ENCODE peak calls at places on chromosomes 4 and X, in eight cellular contexts. N, B, A, Q, I, L, E and J are unnamed samples.

GRCh38 chrX:141897690-141898089 is 6.0 kb upstream of the MAGEC1 start:
- DNase-seq in N (no peak), B (no peak), A (no peak), Q (no peak), I (no peak), L (no peak), E (no peak), J (no peak)

GRCh38 chrX:154437398-154437752 is 421 bp downstream of the GDI1 start:
- DNase-seq in N (no peak), B (no peak), A (no peak), Q (no peak), I (no peak), L (no peak), E (no peak), J (no peak)

GRCh38 chrX:41922125-41922521 is 1.2 kb downstream of the CASK start:
- DNase-seq in N (peak), B (peak), A (no peak), Q (no peak), I (peak), L (no peak), E (no peak), J (no peak)

GRCh38 chr4:154490589-154491340 is 834 bp downstream of the DCHS2 start:
- DNase-seq in N (peak), B (no peak), A (peak), Q (no peak), I (no peak), L (no peak), E (peak), J (no peak)

GRCh38 chrX:6941041-6941440 is 206.5 kb upstream of the STS start:
- DNase-seq in N (no peak), B (no peak), A (no peak), Q (no peak), I (no peak), L (no peak), E (no peak), J (no peak)

GRCh38 chrX:47662144-47662657 is 3.2 kb upstream of the UXT start:
- DNase-seq in N (peak), B (no peak), A (no peak), Q (no peak), I (peak), L (no peak), E (no peak), J (peak)

GRCh38 chrX:102669526-102669925 is 18.2 kb downstream of the GPRASP1 start:
- DNase-seq in N (no peak), B (no peak), A (no peak), Q (no peak), I (peak), L (no peak), E (no peak), J (no peak)

GRCh38 chrX:132068405-132068804 is 45.3 kb downstream of the STK26 start:
- DNase-seq in N (peak), B (no peak), A (no peak), Q (no peak), I (no peak), L (no peak), E (no peak), J (no peak)

GRCh38 chr4:7929530-7929951 is 10.1 kb downstream of the AFAP1 start:
- DNase-seq in N (peak), B (peak), A (no peak), Q (peak), I (no peak), L (no peak), E (peak), J (no peak)

GRCh38 chrX:40496728-40497127 is 84.0 kb upstream of the ATP6AP2 start:
- DNase-seq in N (no peak), B (no peak), A (no peak), Q (no peak), I (peak), L (no peak), E (no peak), J (no peak)
- TF ChIP-seq CTCF in N (peak), B (no peak), A (no peak), Q (no peak), I (peak), L (no peak), E (no peak), J (peak)

GRCh38 chrX:137424679-137425078 is 141.2 kb upstream of the ZIC3 start:
- DNase-seq in N (no peak), B (no peak), A (no peak), Q (no peak), I (no peak), L (no peak), E (no peak), J (no peak)
- H3K4me3 ChIP-seq in N (no peak), B (no peak), A (no peak), Q (no peak), I (no peak), L (no peak), E (no peak), J (no peak)

GRCh38 chrX:63128509-63128908 is 222.6 kb downstream of the SPIN4 start:
- DNase-seq in N (peak), B (no peak), A (no peak), Q (no peak), I (peak), L (no peak), E (no peak), J (no peak)
- TF ChIP-seq CTCF in N (peak), B (peak), A (peak), Q (peak), I (no peak), L (no peak), E (peak), J (peak)

GRCh38 chr4:184814686-184815045 is 11.1 kb downstream of the ACSL1 start:
- DNase-seq in N (no peak), B (no peak), A (no peak), Q (no peak), I (no peak), L (no peak), E (no peak), J (no peak)

GRCh38 chr4:184812181-184812542 is 13.6 kb downstream of the ACSL1 start:
- DNase-seq in N (no peak), B (no peak), A (no peak), Q (no peak), I (no peak), L (no peak), E (no peak), J (no peak)

GRCh38 chr4:184810720-184811119 is 15.0 kb downstream of the ACSL1 start:
- DNase-seq in N (no peak), B (no peak), A (no peak), Q (peak), I (no peak), L (no peak), E (no peak), J (no peak)

GRCh38 chr4:184811484-184812180 is 14.1 kb downstream of the ACSL1 start:
- DNase-seq in N (no peak), B (no peak), A (no peak), Q (peak), I (peak), L (no peak), E (no peak), J (no peak)

GRCh38 chr4:184812651-184813181 is 13.1 kb downstream of the ACSL1 start:
- DNase-seq in N (peak), B (no peak), A (no peak), Q (no peak), I (peak), L (no peak), E (no peak), J (no peak)
- H3K4me3 ChIP-seq in N (peak), B (no peak), A (peak), Q (no peak), I (no peak), L (no peak), E (no peak), J (no peak)

DNA sequence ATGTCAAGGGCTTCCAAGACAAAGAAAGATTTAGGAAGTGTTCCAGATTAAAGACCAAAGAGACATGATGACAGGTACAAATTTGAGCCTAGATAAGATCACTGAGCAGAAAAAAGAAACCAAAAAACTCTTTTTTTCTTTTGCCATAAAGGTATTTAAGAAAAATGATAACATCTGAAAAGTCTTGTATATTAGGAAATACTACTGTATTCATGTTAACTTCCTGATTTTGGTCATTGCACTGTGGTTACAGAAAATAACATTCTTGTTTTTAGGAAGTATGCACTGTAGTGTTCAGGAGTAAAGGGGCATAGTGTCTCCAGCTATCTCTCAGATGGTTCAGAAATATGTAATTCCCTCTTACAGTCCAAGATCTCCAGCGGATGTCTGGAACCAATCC is 37.1 kb downstream of the RWDD4 start:
- DNase-seq in N (no peak), B (no peak), A (no peak), Q (no peak), I (no peak), L (no peak), E (no peak), J (no peak)
- TF ChIP-seq CTCF in N (no peak), B (no peak), A (no peak), Q (no peak), I (no peak), L (no peak), E (no peak), J (no peak)

DNA sequence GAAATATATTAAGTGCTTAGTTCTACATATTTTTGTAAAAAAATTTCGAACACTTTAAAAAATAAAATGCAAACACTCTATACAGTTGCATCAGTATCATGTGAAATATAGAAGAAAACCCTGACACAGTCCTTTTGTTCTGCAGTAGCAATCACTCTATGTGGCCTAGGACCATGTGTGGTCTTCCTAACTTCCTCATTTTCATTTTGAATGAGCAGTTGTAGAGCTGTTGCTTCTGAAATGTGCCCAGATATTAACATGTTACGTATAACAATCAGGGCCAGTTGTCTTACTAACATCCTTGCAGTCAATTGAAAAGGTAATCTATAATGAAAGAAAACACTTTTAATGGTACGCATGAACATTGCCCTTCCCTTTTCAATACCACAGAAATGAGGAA is 107.9 kb downstream of the ZNF827 start:
- DNase-seq in N (no peak), B (no peak), A (no peak), Q (no peak), I (no peak), L (no peak), E (no peak), J (no peak)
- H3K4me3 ChIP-seq in N (no peak), B (no peak), A (no peak), Q (no peak), I (no peak), L (no peak), E (no peak), J (no peak)